ENCODE peak calls at places on chromosomes 3 and 15, in ten cellular contexts. One of them, this sample, is unnamed.

GRCh38 chr3:148319161-148319915 is 378.4 kb upstream of the AGTR1 start:
- DNase-seq in Peyer's patch: no peak
- DNase-seq in aorta: no peak
- DNase-seq in pancreas: no peak
- DNase-seq in ovary: no peak
- DNase-seq in stomach: no peak
- DNase-seq in vagina: no peak
- DNase-seq in kidney: no peak
- DNase-seq in IMR-90: peak; percentile 90
- DNase-seq in CD4-positive, CD25-positive, alpha-beta regulatory T cell: no peak
- DNase-seq in this sample: no peak

GRCh38 chr3:153151037-153151436 is 11.0 kb upstream of the RAP2B start:
- DNase-seq in Peyer's patch: no peak
- DNase-seq in aorta: no peak
- DNase-seq in pancreas: no peak
- DNase-seq in ovary: no peak
- DNase-seq in stomach: no peak
- DNase-seq in vagina: no peak
- DNase-seq in kidney: no peak
- DNase-seq in IMR-90: no peak
- DNase-seq in CD4-positive, CD25-positive, alpha-beta regulatory T cell: no peak
- DNase-seq in this sample: no peak

GRCh38 chr15:91694829-91695205 is 158.7 kb upstream of the SLCO3A1 start:
- DNase-seq in Peyer's patch: no peak
- DNase-seq in aorta: no peak
- DNase-seq in pancreas: no peak
- DNase-seq in ovary: peak; percentile 81
- DNase-seq in stomach: no peak
- DNase-seq in vagina: no peak
- DNase-seq in kidney: no peak
- DNase-seq in IMR-90: peak; percentile 47
- DNase-seq in CD4-positive, CD25-positive, alpha-beta regulatory T cell: no peak
- DNase-seq in this sample: peak; percentile 49

GRCh38 chr3:177646749-177647148 is 449.5 kb upstream of the TBL1XR1 start:
- DNase-seq in Peyer's patch: peak; percentile 51
- DNase-seq in aorta: no peak
- DNase-seq in pancreas: no peak
- DNase-seq in ovary: no peak
- DNase-seq in stomach: no peak
- DNase-seq in vagina: no peak
- DNase-seq in kidney: no peak
- DNase-seq in IMR-90: no peak
- DNase-seq in CD4-positive, CD25-positive, alpha-beta regulatory T cell: no peak
- DNase-seq in this sample: no peak

GRCh38 chr3:58025824-58026579 is 17.8 kb downstream of the FLNB start:
- DNase-seq in Peyer's patch: no peak
- DNase-seq in aorta: peak; percentile 83
- DNase-seq in pancreas: no peak
- DNase-seq in ovary: no peak
- DNase-seq in stomach: peak; percentile 71
- DNase-seq in vagina: no peak
- DNase-seq in kidney: peak; percentile 73
- DNase-seq in IMR-90: peak; percentile 68
- DNase-seq in CD4-positive, CD25-positive, alpha-beta regulatory T cell: no peak
- DNase-seq in this sample: peak; percentile 64

GRCh38 chr3:178562869-178563232 is 26.6 kb downstream of the KCNMB2 start:
- DNase-seq in Peyer's patch: no peak
- DNase-seq in aorta: no peak
- DNase-seq in pancreas: no peak
- DNase-seq in ovary: no peak
- DNase-seq in stomach: no peak
- DNase-seq in vagina: no peak
- DNase-seq in kidney: no peak
- DNase-seq in IMR-90: no peak
- DNase-seq in CD4-positive, CD25-positive, alpha-beta regulatory T cell: no peak
- DNase-seq in this sample: no peak

GRCh38 chr3:51747840-51748239 is 31.2 kb downstream of the IQCF6 start:
- DNase-seq in Peyer's patch: no peak
- DNase-seq in aorta: no peak
- DNase-seq in pancreas: no peak
- DNase-seq in ovary: no peak
- DNase-seq in stomach: no peak
- DNase-seq in vagina: no peak
- DNase-seq in kidney: no peak
- DNase-seq in IMR-90: no peak
- DNase-seq in CD4-positive, CD25-positive, alpha-beta regulatory T cell: no peak
- DNase-seq in this sample: no peak

GRCh38 chr15:45377630-45378148 is 655 bp downstream of the GATM start:
- DNase-seq in Peyer's patch: no peak
- DNase-seq in aorta: peak; percentile 79
- DNase-seq in pancreas: peak; percentile 55
- DNase-seq in ovary: peak; percentile 38
- DNase-seq in stomach: peak; percentile 51
- DNase-seq in vagina: no peak
- DNase-seq in kidney: peak; percentile 72
- DNase-seq in IMR-90: no peak
- DNase-seq in CD4-positive, CD25-positive, alpha-beta regulatory T cell: no peak
- DNase-seq in this sample: peak; percentile 10

GRCh38 chr15:25092661-25093060 is 137.9 kb downstream of the SNRPN start:
- DNase-seq in Peyer's patch: no peak
- DNase-seq in aorta: no peak
- DNase-seq in pancreas: no peak
- DNase-seq in ovary: no peak
- DNase-seq in stomach: no peak
- DNase-seq in vagina: no peak
- DNase-seq in kidney: no peak
- DNase-seq in IMR-90: peak; percentile 4
- DNase-seq in CD4-positive, CD25-positive, alpha-beta regulatory T cell: no peak
- DNase-seq in this sample: no peak

GRCh38 chr15:25095179-25095578 is 140.4 kb downstream of the SNRPN start:
- DNase-seq in Peyer's patch: no peak
- DNase-seq in aorta: no peak
- DNase-seq in pancreas: no peak
- DNase-seq in ovary: no peak
- DNase-seq in stomach: no peak
- DNase-seq in vagina: no peak
- DNase-seq in kidney: no peak
- DNase-seq in IMR-90: no peak
- DNase-seq in CD4-positive, CD25-positive, alpha-beta regulatory T cell: no peak
- DNase-seq in this sample: no peak

GRCh38 chr15:25094519-25094918 is 139.7 kb downstream of the SNRPN start:
- DNase-seq in Peyer's patch: no peak
- DNase-seq in aorta: no peak
- DNase-seq in pancreas: no peak
- DNase-seq in ovary: no peak
- DNase-seq in stomach: no peak
- DNase-seq in vagina: no peak
- DNase-seq in kidney: no peak
- DNase-seq in IMR-90: no peak
- DNase-seq in CD4-positive, CD25-positive, alpha-beta regulatory T cell: no peak
- DNase-seq in this sample: no peak

GRCh38 chr15:25094066-25094465 is 139.3 kb downstream of the SNRPN start:
- DNase-seq in Peyer's patch: no peak
- DNase-seq in aorta: no peak
- DNase-seq in pancreas: no peak
- DNase-seq in ovary: no peak
- DNase-seq in stomach: no peak
- DNase-seq in vagina: peak; percentile 65
- DNase-seq in kidney: no peak
- DNase-seq in IMR-90: no peak
- DNase-seq in CD4-positive, CD25-positive, alpha-beta regulatory T cell: no peak
- DNase-seq in this sample: no peak

DNA sequence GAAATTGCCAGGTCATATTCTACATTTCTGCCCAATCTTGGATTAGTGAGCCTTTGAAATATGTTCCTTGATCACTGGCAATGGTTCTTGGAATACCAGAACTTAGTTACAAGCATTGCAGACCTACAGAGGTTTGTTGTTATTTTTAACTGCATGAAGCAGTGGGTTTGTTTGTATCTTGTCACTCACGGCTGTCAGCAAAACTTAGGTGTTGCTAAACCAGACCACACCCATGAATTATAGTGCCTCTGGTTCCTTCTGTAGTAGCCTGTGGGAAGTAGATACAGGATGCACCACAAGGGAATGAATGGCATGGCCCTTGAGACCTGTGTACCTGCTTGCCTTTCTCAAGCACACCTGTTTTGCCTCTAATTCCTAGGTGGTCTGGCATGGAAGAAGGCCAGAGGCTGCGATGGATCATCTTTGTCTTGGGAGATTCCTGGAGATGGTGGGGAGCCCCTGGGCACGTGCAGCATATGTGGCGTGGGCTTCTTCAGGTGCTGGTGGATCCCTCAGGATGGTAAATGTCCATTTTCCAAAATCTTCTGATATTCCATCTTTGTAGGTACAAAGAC is 138.8 kb downstream of the SNRPN start:
- DNase-seq in Peyer's patch: no peak
- DNase-seq in aorta: no peak
- DNase-seq in pancreas: no peak
- DNase-seq in ovary: no peak
- DNase-seq in stomach: no peak
- DNase-seq in vagina: peak; percentile 77
- DNase-seq in kidney: no peak
- DNase-seq in IMR-90: no peak
- DNase-seq in CD4-positive, CD25-positive, alpha-beta regulatory T cell: no peak
- DNase-seq in this sample: no peak
- H3K9me3 ChIP-seq in Peyer's patch: no peaks in the 10 kb centered on the region
- H3K9me3 ChIP-seq in aorta: peaks cover 12% of the 10 kb centered on the region
- H3K9me3 ChIP-seq in pancreas: no peaks in the 10 kb centered on the region
- H3K9me3 ChIP-seq in ovary: peaks cover 3% of the 10 kb centered on the region
- H3K9me3 ChIP-seq in stomach: peaks cover 95% of the 10 kb centered on the region
- H3K9me3 ChIP-seq in vagina: peaks cover 25% of the 10 kb centered on the region
- H3K9me3 ChIP-seq in kidney: peaks cover 6% of the 10 kb centered on the region
- H3K9me3 ChIP-seq in IMR-90: peaks cover 37% of the 10 kb centered on the region
- H3K9me3 ChIP-seq in CD4-positive, CD25-positive, alpha-beta regulatory T cell: peaks cover 87% of the 10 kb centered on the region
- H3K9me3 ChIP-seq in this sample: no peaks in the 10 kb centered on the region

DNA sequence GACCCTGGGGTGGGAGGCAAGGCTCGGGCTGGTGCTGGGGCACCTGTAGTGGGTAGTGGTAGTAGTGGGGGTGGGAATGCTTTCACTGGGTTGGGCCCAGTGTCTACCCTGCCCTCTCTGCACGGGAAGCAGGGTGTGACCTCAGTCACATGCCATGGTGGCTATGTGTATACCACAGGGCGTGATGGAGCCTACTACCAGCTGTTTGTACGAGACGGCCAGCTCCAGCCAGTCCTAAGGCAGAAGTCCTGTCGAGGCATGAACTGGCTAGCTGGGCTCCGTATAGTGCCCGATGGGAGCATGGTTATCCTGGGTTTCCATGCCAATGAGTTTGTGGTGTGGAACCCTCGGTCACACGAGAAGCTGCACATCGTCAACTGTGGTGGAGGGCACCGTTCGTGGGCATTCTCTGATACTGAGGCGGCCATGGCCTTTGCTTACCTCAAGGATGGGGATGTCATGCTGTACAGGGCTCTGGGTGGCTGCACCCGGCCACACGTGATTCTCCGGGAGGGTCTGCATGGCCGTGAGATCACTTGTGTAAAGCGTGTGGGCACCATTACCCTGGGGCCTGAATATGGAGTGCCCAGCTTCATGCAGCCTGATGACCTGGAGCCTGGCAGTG is 5.2 kb downstream of the DALRD3 start:
- DNase-seq in Peyer's patch: no peak
- DNase-seq in aorta: no peak
- DNase-seq in pancreas: no peak
- DNase-seq in ovary: no peak
- DNase-seq in stomach: no peak
- DNase-seq in vagina: no peak
- DNase-seq in kidney: no peak
- DNase-seq in IMR-90: no peak
- DNase-seq in CD4-positive, CD25-positive, alpha-beta regulatory T cell: no peak
- DNase-seq in this sample: no peak
- H3K4me3 ChIP-seq in Peyer's patch: no peak overlapping the region
- H3K4me3 ChIP-seq in aorta: no peak overlapping the region
- H3K4me3 ChIP-seq in pancreas: no peak overlapping the region
- H3K4me3 ChIP-seq in ovary: no peak overlapping the region
- H3K4me3 ChIP-seq in stomach: no peak overlapping the region
- H3K4me3 ChIP-seq in vagina: no peak overlapping the region
- H3K4me3 ChIP-seq in kidney: no peak overlapping the region
- H3K4me3 ChIP-seq in IMR-90: no peak overlapping the region
- H3K4me3 ChIP-seq in CD4-positive, CD25-positive, alpha-beta regulatory T cell: no peak overlapping the region
- H3K4me3 ChIP-seq in this sample: no peak overlapping the region

GRCh38 chr15:25188551-25189101 is 233.8 kb downstream of the SNRPN start:
- DNase-seq in Peyer's patch: no peak
- DNase-seq in aorta: no peak
- DNase-seq in pancreas: no peak
- DNase-seq in ovary: no peak
- DNase-seq in stomach: no peak
- DNase-seq in vagina: no peak
- DNase-seq in kidney: peak; percentile 54
- DNase-seq in IMR-90: no peak
- DNase-seq in CD4-positive, CD25-positive, alpha-beta regulatory T cell: no peak
- DNase-seq in this sample: no peak

GRCh38 chr15:25186906-25187645 is 232.3 kb downstream of the SNRPN start:
- DNase-seq in Peyer's patch: no peak
- DNase-seq in aorta: peak; percentile 62
- DNase-seq in pancreas: no peak
- DNase-seq in ovary: no peak
- DNase-seq in stomach: no peak
- DNase-seq in vagina: no peak
- DNase-seq in kidney: peak; percentile 58
- DNase-seq in IMR-90: no peak
- DNase-seq in CD4-positive, CD25-positive, alpha-beta regulatory T cell: no peak
- DNase-seq in this sample: no peak

GRCh38 chr15:25192651-25193050 is 237.9 kb downstream of the SNRPN start:
- DNase-seq in Peyer's patch: no peak
- DNase-seq in aorta: no peak
- DNase-seq in pancreas: no peak
- DNase-seq in ovary: no peak
- DNase-seq in stomach: no peak
- DNase-seq in vagina: no peak
- DNase-seq in kidney: no peak
- DNase-seq in IMR-90: no peak
- DNase-seq in CD4-positive, CD25-positive, alpha-beta regulatory T cell: no peak
- DNase-seq in this sample: no peak

GRCh38 chr15:25188051-25188450 is 233.3 kb downstream of the SNRPN start:
- DNase-seq in Peyer's patch: no peak
- DNase-seq in aorta: no peak
- DNase-seq in pancreas: no peak
- DNase-seq in ovary: no peak
- DNase-seq in stomach: no peak
- DNase-seq in vagina: no peak
- DNase-seq in kidney: peak; percentile 39
- DNase-seq in IMR-90: no peak
- DNase-seq in CD4-positive, CD25-positive, alpha-beta regulatory T cell: no peak
- DNase-seq in this sample: no peak

DNA sequence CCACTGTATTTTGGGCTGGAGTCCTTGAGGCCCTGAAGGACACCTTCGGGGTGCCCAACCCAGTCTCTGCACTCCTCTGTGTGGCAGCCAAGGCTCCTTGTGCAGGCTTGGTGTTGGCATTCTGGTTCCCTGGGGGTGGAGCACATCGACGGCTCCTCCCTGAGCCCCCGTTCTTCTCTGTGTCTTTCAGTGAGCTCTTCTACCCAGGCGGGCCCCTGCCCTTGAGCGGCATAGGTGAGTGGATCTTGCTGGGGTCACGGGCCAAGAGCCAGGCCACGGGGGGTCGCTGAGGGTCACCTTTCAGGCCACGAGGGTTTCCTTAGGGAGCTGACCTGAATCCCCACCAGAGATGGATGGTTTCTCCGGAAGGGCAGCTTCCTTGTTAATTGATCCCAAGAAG is 234.8 kb downstream of the SNRPN start:
- DNase-seq in Peyer's patch: no peak
- DNase-seq in aorta: no peak
- DNase-seq in pancreas: no peak
- DNase-seq in ovary: no peak
- DNase-seq in stomach: no peak
- DNase-seq in vagina: no peak
- DNase-seq in kidney: peak; percentile 65
- DNase-seq in IMR-90: no peak
- DNase-seq in CD4-positive, CD25-positive, alpha-beta regulatory T cell: no peak
- DNase-seq in this sample: no peak
- H3K9me3 ChIP-seq in Peyer's patch: no peaks in the 10 kb centered on the region
- H3K9me3 ChIP-seq in aorta: no peaks in the 10 kb centered on the region
- H3K9me3 ChIP-seq in pancreas: no peaks in the 10 kb centered on the region
- H3K9me3 ChIP-seq in ovary: no peaks in the 10 kb centered on the region
- H3K9me3 ChIP-seq in stomach: peaks cover 83% of the 10 kb centered on the region
- H3K9me3 ChIP-seq in vagina: no peaks in the 10 kb centered on the region
- H3K9me3 ChIP-seq in kidney: no peaks in the 10 kb centered on the region
- H3K9me3 ChIP-seq in IMR-90: peaks cover 83% of the 10 kb centered on the region
- H3K9me3 ChIP-seq in CD4-positive, CD25-positive, alpha-beta regulatory T cell: peaks cover 56% of the 10 kb centered on the region
- H3K9me3 ChIP-seq in this sample: no peaks in the 10 kb centered on the region

DNA sequence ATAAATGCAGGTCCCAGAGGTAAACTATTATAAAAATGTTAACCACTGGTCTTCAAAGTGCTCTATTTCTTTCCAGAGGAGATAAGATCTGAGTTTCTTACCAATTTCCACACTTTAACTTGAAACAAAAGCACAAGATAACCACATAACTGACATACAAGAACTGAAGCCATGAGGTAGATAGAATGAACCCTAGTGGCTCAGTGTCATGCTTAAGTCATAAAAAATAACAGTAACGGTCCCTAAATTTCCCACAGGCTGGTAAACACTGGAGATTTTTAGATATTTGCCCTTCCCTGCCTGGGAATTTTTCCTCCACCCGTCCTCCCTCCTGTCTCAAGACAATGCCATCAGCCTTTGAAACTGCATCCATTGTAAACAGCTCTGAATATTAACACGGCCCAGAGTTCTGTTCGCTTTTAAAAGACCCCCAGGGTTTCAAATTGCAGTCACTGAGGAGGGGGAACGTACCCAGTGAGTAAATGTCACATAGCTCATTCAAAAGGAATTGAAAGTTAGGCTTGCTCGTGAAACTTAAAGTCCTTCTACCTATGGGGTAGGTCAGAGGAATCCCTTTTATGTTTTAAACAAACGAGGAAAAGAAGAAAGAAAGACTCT is 5.7 kb downstream of the LRIG1 start:
- DNase-seq in Peyer's patch: no peak
- DNase-seq in aorta: no peak
- DNase-seq in pancreas: no peak
- DNase-seq in ovary: no peak
- DNase-seq in stomach: no peak
- DNase-seq in vagina: no peak
- DNase-seq in kidney: no peak
- DNase-seq in IMR-90: no peak
- DNase-seq in CD4-positive, CD25-positive, alpha-beta regulatory T cell: no peak
- DNase-seq in this sample: no peak
- H3K4me3 ChIP-seq in Peyer's patch: no peak overlapping the region
- H3K4me3 ChIP-seq in aorta: no peak overlapping the region
- H3K4me3 ChIP-seq in pancreas: peak overlapping the region; percentile 99
- H3K4me3 ChIP-seq in ovary: no peak overlapping the region
- H3K4me3 ChIP-seq in stomach: no peak overlapping the region
- H3K4me3 ChIP-seq in vagina: no peak overlapping the region
- H3K4me3 ChIP-seq in kidney: no peak overlapping the region
- H3K4me3 ChIP-seq in IMR-90: no peak overlapping the region
- H3K4me3 ChIP-seq in CD4-positive, CD25-positive, alpha-beta regulatory T cell: peak overlapping the region; percentile 92
- H3K4me3 ChIP-seq in this sample: no peak overlapping the region

This sample was measured in MG63.